ENCODE peak calls at places on chromosome 19, in eight cellular contexts. V is A549, E is prostate gland, C is IMR-90, J is fibroblast of lung, G is lung, H is right lobe of liver, Y is heart left ventricle. K is an unnamed sample.

GRCh38 chr19:35949131-35949530 is 13.0 kb downstream of the LRFN3 start:
- DNase-seq in J (no peak), V (peak; percentile 42), G (no peak), E (no peak), Y (no peak), H (no peak), C (no peak), K (no peak)

GRCh38 chr19:18279266-18279515 is 2.2 kb downstream of the JUND start:
- DNase-seq in V (no peak), J (peak; percentile 7), H (no peak), C (no peak), E (no peak), G (no peak), Y (no peak), K (no peak)

GRCh38 chr19:33500991-33501390 is 20.6 kb downstream of the PEPD start:
- DNase-seq in G (no peak), V (no peak), J (no peak), Y (peak; percentile 16), C (no peak), E (no peak), H (peak; percentile 14), K (no peak)

GRCh38 chr19:49677901-49678674 is 1.0 kb downstream of the PRMT1 start:
- DNase-seq in Y (peak; percentile 75), C (peak; percentile 62), J (peak; percentile 40), H (peak; percentile 76), G (peak; percentile 77), V (peak; percentile 82), E (peak; percentile 40), K (peak; percentile 69)

GRCh38 chr19:14118165-14119051 is 846 bp upstream of the PRKACA start:
- DNase-seq in G (peak; percentile 84), C (peak; percentile 75), H (peak; percentile 85), E (peak; percentile 75), Y (peak; percentile 90), J (peak; percentile 64), V (no peak), K (peak; percentile 77)

GRCh38 chr19:48964205-48965032 is 690 bp upstream of the FTL start:
- DNase-seq in Y (no peak), H (no peak), G (no peak), E (no peak), V (peak; percentile 83), C (peak; percentile 44), J (peak; percentile 43), K (peak; percentile 30)

GRCh38 chr19:29216021-29216420 is 3.1 kb upstream of the UQCRFS1 start:
- DNase-seq in J (no peak), G (no peak), H (no peak), C (no peak), E (no peak), V (no peak), Y (no peak), K (no peak)

GRCh38 chr19:27872370-27872769 is 1340.6 kb downstream of the UQCRFS1 start:
- DNase-seq in E (no peak), Y (no peak), C (no peak), J (no peak), V (no peak), G (no peak), H (no peak), K (no peak)

GRCh38 chr19:29528350-29528945 is 2.7 kb downstream of the VSTM2B start:
- DNase-seq in E (no peak), V (peak; percentile 90), Y (peak; percentile 61), J (peak; percentile 60), G (no peak), C (peak; percentile 58), H (peak; percentile 58), K (peak; percentile 51)

GRCh38 chr19:4043410-4043809 is 23.3 kb downstream of the ZBTB7A start:
- DNase-seq in E (no peak), Y (no peak), H (no peak), J (no peak), C (no peak), G (no peak), V (no peak), K (no peak)

GRCh38 chr19:16447015-16447384 is 24.8 kb downstream of the EPS15L1 start:
- DNase-seq in G (peak; percentile 71), V (no peak), Y (peak; percentile 90), C (peak; percentile 91), H (peak; percentile 85), E (no peak), J (peak; percentile 87), K (peak; percentile 82)
- H3K9me3 ChIP-seq in G (no peaks in the 10 kb centered on the region), V (no peaks in the 10 kb centered on the region), Y (no peaks in the 10 kb centered on the region), C (no peaks in the 10 kb centered on the region), H (no peaks in the 10 kb centered on the region), E (no peaks in the 10 kb centered on the region), J (no peaks in the 10 kb centered on the region), K (no peaks in the 10 kb centered on the region)

GRCh38 chr19:12205296-12205695 is 42.4 kb downstream of the ZNF136 start:
- DNase-seq in E (no peak), J (no peak), G (no peak), Y (no peak), V (no peak), H (no peak), C (no peak), K (no peak)

GRCh38 chr19:12202250-12202649 is 39.4 kb downstream of the ZNF136 start:
- DNase-seq in H (no peak), V (no peak), J (no peak), E (peak; percentile 12), G (no peak), Y (peak; percentile 40), C (no peak), K (peak; percentile 18)

GRCh38 chr19:12208221-12208620 is 45.3 kb downstream of the ZNF136 start:
- DNase-seq in J (no peak), C (no peak), H (no peak), G (no peak), Y (no peak), V (no peak), E (no peak), K (no peak)
- H3K9me3 ChIP-seq in J (peaks cover 1% of the 10 kb centered on the region), C (peaks cover 46% of the 10 kb centered on the region), H (peaks cover 34% of the 10 kb centered on the region), G (peaks cover 15% of the 10 kb centered on the region), Y (peaks cover 33% of the 10 kb centered on the region), V (peaks cover 9% of the 10 kb centered on the region), E (no peaks in the 10 kb centered on the region), K (peaks cover 75% of the 10 kb centered on the region)

GRCh38 chr19:52028780-52029123 is 573 bp upstream of the ZNF614 start:
- DNase-seq in E (no peak), C (no peak), Y (no peak), H (no peak), J (no peak), V (no peak), G (no peak), K (no peak)
- H3K9me3 ChIP-seq in E (no peaks in the 10 kb centered on the region), C (peaks cover 23% of the 10 kb centered on the region), Y (peaks cover 30% of the 10 kb centered on the region), H (peaks cover 30% of the 10 kb centered on the region), J (peaks cover 2% of the 10 kb centered on the region), V (peaks cover 92% of the 10 kb centered on the region), G (peaks cover 15% of the 10 kb centered on the region), K (peaks cover 55% of the 10 kb centered on the region)

DNA sequence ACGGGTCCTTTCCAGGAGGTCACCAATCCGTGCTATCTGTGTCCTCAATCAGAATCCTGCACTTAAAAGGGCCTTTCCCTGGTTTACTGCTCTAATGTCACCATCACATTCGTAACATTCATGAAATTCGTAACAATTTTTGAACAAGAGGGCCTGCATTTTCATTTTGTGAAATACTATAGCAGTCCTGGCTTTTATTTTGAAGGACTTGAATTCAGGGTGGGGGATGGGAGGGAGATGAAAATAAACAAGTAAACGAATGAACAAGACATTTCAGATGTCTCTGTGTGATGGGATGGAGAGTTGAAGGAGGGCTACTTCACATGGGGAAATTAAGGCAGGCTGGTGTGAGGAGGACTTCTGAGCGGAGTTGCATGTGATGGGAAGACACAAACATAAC is 281.0 kb downstream of the TSHZ3 start:
- DNase-seq in J (no peak), E (no peak), G (no peak), Y (no peak), C (no peak), H (no peak), V (no peak), K (no peak)
- H3K9me3 ChIP-seq in J (no peaks in the 10 kb centered on the region), E (no peaks in the 10 kb centered on the region), G (no peaks in the 10 kb centered on the region), Y (no peaks in the 10 kb centered on the region), C (no peaks in the 10 kb centered on the region), H (no peaks in the 10 kb centered on the region), V (no peaks in the 10 kb centered on the region), K (no peaks in the 10 kb centered on the region)

GRCh38 chr19:7866399-7867091 is 7.6 kb downstream of the PRR36 start:
- DNase-seq in H (no peak), Y (no peak), G (no peak), V (no peak), J (no peak), C (no peak), E (no peak), K (no peak)

GRCh38 chr19:7863157-7863970 is 10.8 kb downstream of the PRR36 start:
- DNase-seq in Y (no peak), E (no peak), H (no peak), J (no peak), G (no peak), C (no peak), V (no peak), K (no peak)

GRCh38 chr19:7865262-7865911 is 8.8 kb downstream of the PRR36 start:
- DNase-seq in C (no peak), H (no peak), G (no peak), E (no peak), V (no peak), Y (no peak), J (no peak), K (no peak)

GRCh38 chr19:7863971-7864718 is 10.0 kb downstream of the PRR36 start:
- DNase-seq in J (no peak), E (no peak), H (no peak), C (no peak), G (no peak), V (no peak), Y (no peak), K (no peak)

DNA sequence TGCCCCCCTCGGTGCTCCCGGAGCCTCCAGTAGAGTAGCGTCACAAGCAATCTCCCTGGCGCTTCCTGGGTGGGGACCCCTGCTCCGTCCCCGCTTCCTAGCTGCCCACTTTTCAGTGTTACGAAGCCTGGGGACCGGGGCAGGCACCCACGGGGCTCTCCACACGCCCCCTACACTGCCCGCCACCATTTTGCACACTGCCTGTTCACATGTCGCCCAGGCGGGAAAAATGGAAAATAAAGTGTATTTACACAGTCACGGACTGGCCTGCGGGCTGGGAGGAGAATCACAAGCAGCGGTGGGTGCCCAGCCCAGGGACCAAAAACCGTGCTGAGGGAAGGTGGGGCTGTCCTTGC is 9.5 kb downstream of the PRR36 start:
- DNase-seq in V (no peak), H (no peak), E (no peak), Y (no peak), G (no peak), J (no peak), C (no peak), K (no peak)
- H3K9me3 ChIP-seq in V (no peaks in the 10 kb centered on the region), H (no peaks in the 10 kb centered on the region), E (no peaks in the 10 kb centered on the region), Y (no peaks in the 10 kb centered on the region), G (no peaks in the 10 kb centered on the region), J (no peaks in the 10 kb centered on the region), C (no peaks in the 10 kb centered on the region), K (no peaks in the 10 kb centered on the region)

DNA sequence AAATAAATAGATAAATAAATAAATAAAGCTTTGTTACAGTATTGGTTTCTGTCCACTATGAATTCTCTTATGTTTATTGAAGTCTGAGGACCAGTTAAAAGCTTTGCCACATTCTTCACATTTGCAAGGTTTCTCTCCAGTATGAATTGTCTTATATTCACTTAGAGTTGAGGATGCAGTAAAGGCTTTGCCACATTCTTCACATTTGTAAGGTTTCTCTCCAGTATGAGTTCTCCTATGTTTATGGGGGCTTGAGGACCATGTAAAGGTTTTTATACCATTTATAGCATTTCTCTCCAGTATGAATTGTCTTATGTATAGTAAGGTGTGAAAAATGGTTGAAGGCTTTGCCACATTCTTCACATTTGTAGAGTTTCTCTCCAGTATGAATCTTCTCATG is 168.3 kb downstream of the ZNF737 start:
- DNase-seq in Y (no peak), H (no peak), V (no peak), C (no peak), G (no peak), E (no peak), J (no peak), K (no peak)
- H3K9me3 ChIP-seq in Y (peaks cover 84% of the 10 kb centered on the region), H (peaks cover 31% of the 10 kb centered on the region), V (no peaks in the 10 kb centered on the region), C (peaks cover 31% of the 10 kb centered on the region), G (peaks cover 23% of the 10 kb centered on the region), E (no peaks in the 10 kb centered on the region), J (no peaks in the 10 kb centered on the region), K (peaks cover 100% of the 10 kb centered on the region)

GRCh38 chr19:24140099-24140498 is 53.1 kb downstream of the ZNF254 start:
- DNase-seq in E (no peak), J (peak; percentile 94), Y (no peak), C (peak; percentile 96), V (peak; percentile 55), H (no peak), G (no peak), K (no peak)
- H3K9me3 ChIP-seq in E (no peaks in the 10 kb centered on the region), J (no peaks in the 10 kb centered on the region), Y (peaks cover 74% of the 10 kb centered on the region), C (peaks cover 28% of the 10 kb centered on the region), V (peaks cover 79% of the 10 kb centered on the region), H (peaks cover 16% of the 10 kb centered on the region), G (no peaks in the 10 kb centered on the region), K (peaks cover 99% of the 10 kb centered on the region)